ENCODE peak calls at places on chromosomes 11 and 22, in eight cellular contexts. R is stomach; G is activated T-cell treated with anti-CD3 and anti-CD28 coated beads, Interleukin-2, amount 50 U/mL, for 24 hours; D is midbrain; L is LoVo; Q is mesendoderm; O is BE2C; X is stimulated activated CD8-positive, alpha-beta memory T cell treated with anti-CD3 and anti-CD28 coated beads, Interleukin-7, amount 100 ng/mL, for 48 hours. K is an unnamed sample.

GRCh38 chr11:14974723-14975587 is 2.8 kb upstream of the CALCA start:
- DNase-seq in L (peak), R (peak), D (no peak), X (peak), O (peak), Q (peak), G (peak), K (no peak)

GRCh38 chr11:28878025-28878424 is 769.8 kb downstream of the METTL15 start:
- DNase-seq in L (no peak), Q (no peak), R (no peak), O (no peak), D (no peak), G (no peak), X (no peak), K (no peak)

GRCh38 chr11:34327804-34328631 is 29.8 kb downstream of the ABTB2 start:
- DNase-seq in Q (peak), D (peak), G (no peak), O (no peak), L (no peak), X (no peak), R (no peak), K (no peak)

GRCh38 chr11:27319065-27319464 is 44.0 kb downstream of the CCDC34 start:
- DNase-seq in L (peak), R (no peak), X (no peak), D (no peak), G (no peak), O (no peak), Q (peak), K (no peak)

GRCh38 chr11:69817265-69818236 is 1.7 kb downstream of the FGF3 start:
- DNase-seq in Q (peak), R (no peak), D (no peak), G (no peak), L (no peak), O (peak), X (no peak), K (no peak)

GRCh38 chr11:33531743-33532181 is 168.9 kb downstream of the C11orf91 start:
- DNase-seq in X (no peak), L (no peak), D (no peak), O (no peak), G (no peak), Q (no peak), R (no peak), K (no peak)

GRCh38 chr11:31903225-31904074 is 92.3 kb upstream of the PAX6 start:
- DNase-seq in G (no peak), Q (no peak), D (no peak), O (no peak), L (no peak), R (no peak), X (no peak), K (no peak)

GRCh38 chr11:120746836-120747609 is 235.5 kb downstream of the GRIK4 start:
- DNase-seq in D (no peak), L (no peak), O (peak), Q (no peak), R (no peak), G (no peak), X (no peak), K (no peak)

GRCh38 chr22:49487950-49488349 is 339.7 kb downstream of the BRD1 start:
- DNase-seq in Q (peak), X (no peak), L (peak), R (no peak), D (no peak), G (no peak), O (no peak), K (no peak)

GRCh38 chr22:50209893-50210292 is 9.1 kb downstream of the SELENOO start:
- DNase-seq in R (peak), X (no peak), G (peak), O (peak), Q (peak), D (peak), L (peak), K (no peak)

GRCh38 chr11:61679301-61679700 is 890 bp upstream of the DAGLA start:
- DNase-seq in G (no peak), X (no peak), D (no peak), Q (peak), O (no peak), R (no peak), L (no peak), K (no peak)

GRCh38 chr22:36465232-36466021 is 16.0 kb downstream of the TXN2 start:
- DNase-seq in D (no peak), O (no peak), G (no peak), Q (peak), L (peak), X (no peak), R (peak), K (no peak)

GRCh38 chr22:45226681-45227186 is 14.0 kb downstream of the KIAA0930 start:
- DNase-seq in O (no peak), Q (no peak), D (peak), X (no peak), L (peak), R (peak), G (no peak), K (no peak)

GRCh38 chr11:6621711-6622211 is 2.5 kb upstream of the TPP1 start:
- DNase-seq in G (no peak), R (no peak), Q (no peak), L (no peak), D (no peak), X (no peak), O (no peak), K (no peak)

GRCh38 chr11:95297680-95298452 is 66.9 kb upstream of the SESN3 start:
- DNase-seq in G (no peak), L (no peak), O (no peak), R (no peak), Q (peak), D (no peak), X (no peak), K (no peak)

GRCh38 chr11:61688368-61689163 is 8.4 kb downstream of the DAGLA start:
- DNase-seq in D (peak), R (peak), Q (no peak), L (no peak), O (no peak), X (no peak), G (no peak), K (no peak)

GRCh38 chr11:5891216-5891800 is 1.7 kb upstream of the OR52E5 start:
- DNase-seq in D (no peak), R (no peak), G (no peak), Q (peak), O (no peak), L (peak), X (no peak), K (no peak)

GRCh38 chr22:37676691-37677627 is 1.5 kb downstream of the LGALS1 start:
- DNase-seq in O (peak), L (peak), D (peak), R (peak), Q (peak), G (peak), X (peak), K (no peak)

GRCh38 chr11:437228-437870 is 4.5 kb downstream of the ANO9 start:
- DNase-seq in R (no peak), L (no peak), G (no peak), O (no peak), Q (no peak), D (no peak), X (no peak), K (no peak)

GRCh38 chr11:32888805-32889204 is 3.8 kb upstream of the QSER1 start:
- DNase-seq in O (no peak), D (no peak), R (no peak), G (no peak), X (no peak), Q (no peak), L (no peak), K (no peak)

GRCh38 chr22:38071421-38072321 is 12.3 kb downstream of the SLC16A8 start:
- DNase-seq in L (no peak), Q (no peak), G (no peak), D (no peak), O (no peak), R (no peak), X (no peak), K (no peak)

GRCh38 chr11:115920841-115921480 is 416.7 kb upstream of the CADM1 start:
- DNase-seq in L (no peak), R (no peak), G (no peak), O (no peak), Q (no peak), X (no peak), D (no peak), K (no peak)

GRCh38 chr11:5489571-5490357 is 1.3 kb downstream of the OR52D1 start:
- DNase-seq in L (no peak), X (no peak), O (no peak), D (no peak), G (no peak), Q (no peak), R (no peak), K (no peak)

GRCh38 chr11:117930668-117931330 is 1.6 kb upstream of the TMPRSS13 start:
- DNase-seq in X (no peak), O (no peak), D (no peak), G (peak), R (no peak), L (no peak), Q (no peak), K (no peak)

GRCh38 chr11:126528075-126528474 is 172.6 kb downstream of the ST3GAL4 start:
- DNase-seq in D (no peak), X (no peak), L (no peak), Q (no peak), G (no peak), O (no peak), R (no peak), K (no peak)

GRCh38 chr11:14357843-14358728 is 897 bp downstream of the RRAS2 start:
- DNase-seq in L (peak), R (peak), G (peak), O (peak), Q (peak), X (peak), D (no peak), K (no peak)

GRCh38 chr22:36510966-36511881 is 4.4 kb upstream of the FOXRED2 start:
- DNase-seq in Q (peak), D (no peak), G (peak), O (peak), L (peak), X (no peak), R (no peak), K (no peak)

GRCh38 chr22:25021976-25022711 is 69.6 kb downstream of the KIAA1671 start:
- DNase-seq in X (no peak), Q (peak), D (no peak), R (no peak), O (no peak), L (no peak), G (no peak), K (no peak)

GRCh38 chr11:460331-461199 is 10.5 kb downstream of the PTDSS2 start:
- DNase-seq in O (no peak), G (no peak), X (no peak), Q (peak), R (no peak), D (no peak), L (no peak), K (no peak)

GRCh38 chr11:96074551-96075309 is 150.8 kb upstream of the MTMR2 start:
- DNase-seq in X (no peak), Q (no peak), D (no peak), L (no peak), O (peak), G (no peak), R (no peak), K (no peak)

GRCh38 chr11:75574698-75575265 is 12.7 kb downstream of the SERPINH1 start:
- DNase-seq in O (no peak), Q (peak), X (no peak), D (no peak), G (no peak), R (no peak), L (no peak), K (no peak)

GRCh38 chr11:33040127-33040861 is 922 bp downstream of the TCP11L1 start:
- DNase-seq in X (peak), R (no peak), G (peak), Q (peak), D (peak), L (no peak), O (no peak), K (no peak)

GRCh38 chr22:41752011-41752975 is 48.2 kb upstream of the CCDC134 start:
- DNase-seq in L (no peak), O (no peak), R (no peak), X (no peak), Q (no peak), G (no peak), D (no peak), K (no peak)